ENCODE peak calls at places on chromosomes 2 and 18, in eight cellular contexts. D, P, A, G, T, E, O and W are unnamed samples.

GRCh38 chr2:37283207-37283606 is 41.4 kb downstream of the PRKD3 start:
- DNase-seq in D (no peak), P (peak; percentile 61), A (no peak), G (no peak), T (no peak), E (no peak), O (no peak), W (no peak)

GRCh38 chr2:186895451-186895850 is 46.5 kb upstream of the ZSWIM2 start:
- DNase-seq in D (no peak), P (peak; percentile 73), A (no peak), G (no peak), T (no peak), E (no peak), O (no peak), W (no peak)

GRCh38 chr2:112993831-112994230 is 11.4 kb upstream of the IL36A start:
- DNase-seq in D (no peak), P (no peak), A (no peak), G (no peak), T (no peak), E (no peak), O (no peak), W (no peak)

GRCh38 chr18:59718108-59719057 is 21.2 kb upstream of the CCBE1 start:
- DNase-seq in D (no peak), P (peak; percentile 98), A (no peak), G (no peak), T (no peak), E (no peak), O (peak; percentile 78), W (no peak)

GRCh38 chr2:195535911-195536522 is 121.0 kb upstream of the SLC39A10 start:
- DNase-seq in D (no peak), P (no peak), A (no peak), G (no peak), T (peak; percentile 90), E (peak; percentile 36), O (no peak), W (no peak)

GRCh38 chr2:23566236-23567142 is 181.5 kb downstream of the KLHL29 start:
- DNase-seq in D (no peak), P (peak; percentile 45), A (no peak), G (peak; percentile 67), T (no peak), E (peak; percentile 19), O (peak; percentile 75), W (peak; percentile 55)

GRCh38 chr18:77106331-77106730 is 26.3 kb downstream of the MBP start:
- DNase-seq in D (no peak), P (no peak), A (no peak), G (no peak), T (no peak), E (no peak), O (no peak), W (no peak)

GRCh38 chr2:205650450-205650849 is 31.9 kb upstream of the NRP2 start:
- DNase-seq in D (no peak), P (peak; percentile 74), A (no peak), G (peak; percentile 55), T (no peak), E (no peak), O (no peak), W (peak; percentile 66)

DNA sequence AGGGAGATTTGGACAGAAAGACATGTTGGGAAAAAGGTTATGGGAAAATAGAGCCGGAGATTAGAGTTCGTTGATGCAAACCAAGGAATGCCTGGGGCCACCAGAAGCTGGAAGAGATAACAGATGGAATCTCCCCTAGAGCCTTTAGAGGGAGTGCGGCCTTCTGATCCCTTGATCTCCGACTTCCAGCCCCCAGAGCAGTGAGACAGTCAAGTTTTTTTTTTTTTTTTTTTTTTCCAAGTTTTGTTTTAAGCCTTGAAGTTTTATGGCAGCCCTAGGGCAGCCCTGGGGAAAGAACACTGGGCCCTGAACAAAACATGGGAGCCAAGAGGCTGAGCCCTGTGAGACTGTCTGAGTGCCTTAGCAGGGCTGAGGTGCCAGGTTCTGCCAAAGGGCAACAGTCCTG is 6.5 kb downstream of the DGKD start:
- DNase-seq in D (peak; percentile 55), P (no peak), A (no peak), G (peak; percentile 33), T (no peak), E (no peak), O (no peak), W (peak; percentile 37)
- TF ChIP-seq EZH2phosphoT487 in D (no peak), P (no peak), A (no peak), G (no peak), T (no peak), E (no peak), O (no peak), W (no peak)

GRCh38 chr2:237739101-237739500 is 59.5 kb upstream of the RBM44 start:
- DNase-seq in D (no peak), P (no peak), A (no peak), G (no peak), T (no peak), E (no peak), O (no peak), W (no peak)
- H4K20me1 ChIP-seq in D (peaks cover 4% of the 10 kb centered on the region), P (no peaks in the 10 kb centered on the region), A (peaks cover 3% of the 10 kb centered on the region), G (peaks cover 29% of the 10 kb centered on the region), T (no peaks in the 10 kb centered on the region), E (no peaks in the 10 kb centered on the region), O (peaks cover 39% of the 10 kb centered on the region), W (peaks cover 6% of the 10 kb centered on the region)

GRCh38 chr2:240856151-240856980 is 12.3 kb upstream of the AGXT start:
- DNase-seq in D (no peak), P (no peak), A (peak; percentile 10), G (peak; percentile 73), T (no peak), E (peak; percentile 33), O (no peak), W (peak; percentile 46)
- TF ChIP-seq CTCF in D (peak; percentile 24), P (peak; percentile 31), A (peak; percentile 81), G (peak; percentile 48), T (peak; percentile 19), E (peak; percentile 60), O (no peak), W (peak; percentile 46)

DNA sequence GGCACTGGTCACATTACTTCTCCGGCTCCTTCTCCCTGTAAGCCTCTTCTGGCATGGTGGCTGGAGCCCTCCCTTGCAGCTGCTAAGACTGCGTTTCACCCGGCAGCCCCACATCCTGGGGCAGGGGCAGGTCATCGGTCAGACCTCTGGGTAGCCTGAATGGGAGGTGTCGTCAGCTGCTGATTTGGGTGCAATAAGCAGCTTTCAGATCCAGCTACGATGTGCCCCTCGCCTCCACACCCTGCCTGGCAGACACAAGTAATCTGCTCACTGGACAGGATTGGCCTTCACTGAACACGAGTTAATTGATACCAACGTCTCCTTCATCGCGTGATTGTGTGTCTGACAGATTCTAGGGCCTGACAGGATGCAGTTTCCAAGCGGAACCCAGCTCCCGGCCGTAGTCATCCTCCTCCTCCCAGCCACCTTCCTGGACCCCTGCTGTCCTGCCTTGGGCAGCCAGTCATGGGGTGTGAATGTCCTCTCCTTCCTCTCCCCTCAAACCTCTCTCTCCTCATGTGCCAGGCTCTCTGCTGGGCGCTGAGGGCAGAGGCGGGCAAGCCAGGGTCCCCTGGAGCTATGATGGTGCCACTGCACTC is 18.9 kb upstream of the PDIA6 start:
- DNase-seq in D (no peak), P (no peak), A (no peak), G (no peak), T (no peak), E (no peak), O (no peak), W (no peak)
- TF ChIP-seq EZH2phosphoT487 in D (no peak), P (no peak), A (no peak), G (no peak), T (no peak), E (no peak), O (no peak), W (no peak)